ENCODE peak calls at places on chromosomes 12 and 14, in eight cellular contexts. A, Q, Z, U, Y, F, X and B are unnamed samples. For H3K4me1, the result is how much of the 10 kb centered on the place peaks cover.

GRCh38 chr12:41661141-41661540 is 473.0 kb downstream of the PDZRN4 start:
- DNase-seq in A (no peak), Q (no peak), Z (no peak), U (no peak), Y (peak), F (no peak), X (no peak), B (no peak)

GRCh38 chr12:75446857-75447256 is 33.7 kb upstream of the GLIPR1 start:
- DNase-seq in A (no peak), Q (no peak), Z (no peak), U (no peak), Y (no peak), F (no peak), X (no peak), B (no peak)

GRCh38 chr12:85865905-85866304 is 8.2 kb upstream of the NTS start:
- DNase-seq in A (no peak), Q (no peak), Z (peak), U (no peak), Y (peak), F (no peak), X (no peak), B (peak)

GRCh38 chr12:4307593-4308333 is 13.2 kb upstream of the TIGAR start:
- DNase-seq in A (peak), Q (peak), Z (peak), U (peak), Y (peak), F (peak), X (no peak), B (peak)

GRCh38 chr12:115201928-115202327 is 518.0 kb upstream of the TBX3 start:
- DNase-seq in A (no peak), Q (no peak), Z (no peak), U (no peak), Y (no peak), F (no peak), X (no peak), B (no peak)

GRCh38 chr12:47361389-47362031 is 281.8 kb upstream of the AMIGO2 start:
- DNase-seq in A (peak), Q (no peak), Z (no peak), U (peak), Y (peak), F (no peak), X (peak), B (no peak)

GRCh38 chr12:64534672-64535199 is 75.6 kb upstream of the RASSF3 start:
- DNase-seq in A (no peak), Q (no peak), Z (no peak), U (no peak), Y (no peak), F (no peak), X (no peak), B (no peak)

GRCh38 chr12:16526693-16527092 is 79.3 kb downstream of the LMO3 start:
- DNase-seq in A (no peak), Q (no peak), Z (peak), U (no peak), Y (peak), F (no peak), X (no peak), B (no peak)

GRCh38 chr14:104664588-104664987 is 24.8 kb upstream of the INF2 start:
- DNase-seq in A (no peak), Q (no peak), Z (no peak), U (no peak), Y (no peak), F (no peak), X (no peak), B (no peak)

GRCh38 chr14:102527255-102528232 is 18.0 kb upstream of the ANKRD9 start:
- DNase-seq in A (peak), Q (no peak), Z (no peak), U (no peak), Y (no peak), F (no peak), X (no peak), B (no peak)

GRCh38 chr12:16385779-16386646 is 38.6 kb downstream of the MGST1 start:
- DNase-seq in A (peak), Q (peak), Z (peak), U (no peak), Y (peak), F (peak), X (no peak), B (peak)

GRCh38 chr12:25995906-25996305 is 37.4 kb downstream of the RASSF8 start:
- DNase-seq in A (no peak), Q (no peak), Z (peak), U (no peak), Y (no peak), F (no peak), X (no peak), B (no peak)

GRCh38 chr12:25996677-25997076 is 38.2 kb downstream of the RASSF8 start:
- DNase-seq in A (no peak), Q (no peak), Z (no peak), U (no peak), Y (no peak), F (no peak), X (no peak), B (no peak)

GRCh38 chr12:25994252-25994651 is 35.8 kb downstream of the RASSF8 start:
- DNase-seq in A (no peak), Q (no peak), Z (peak), U (no peak), Y (no peak), F (no peak), X (no peak), B (no peak)

GRCh38 chr12:25997401-25997973 is 39.0 kb downstream of the RASSF8 start:
- DNase-seq in A (no peak), Q (no peak), Z (peak), U (no peak), Y (peak), F (peak), X (no peak), B (peak)

DNA sequence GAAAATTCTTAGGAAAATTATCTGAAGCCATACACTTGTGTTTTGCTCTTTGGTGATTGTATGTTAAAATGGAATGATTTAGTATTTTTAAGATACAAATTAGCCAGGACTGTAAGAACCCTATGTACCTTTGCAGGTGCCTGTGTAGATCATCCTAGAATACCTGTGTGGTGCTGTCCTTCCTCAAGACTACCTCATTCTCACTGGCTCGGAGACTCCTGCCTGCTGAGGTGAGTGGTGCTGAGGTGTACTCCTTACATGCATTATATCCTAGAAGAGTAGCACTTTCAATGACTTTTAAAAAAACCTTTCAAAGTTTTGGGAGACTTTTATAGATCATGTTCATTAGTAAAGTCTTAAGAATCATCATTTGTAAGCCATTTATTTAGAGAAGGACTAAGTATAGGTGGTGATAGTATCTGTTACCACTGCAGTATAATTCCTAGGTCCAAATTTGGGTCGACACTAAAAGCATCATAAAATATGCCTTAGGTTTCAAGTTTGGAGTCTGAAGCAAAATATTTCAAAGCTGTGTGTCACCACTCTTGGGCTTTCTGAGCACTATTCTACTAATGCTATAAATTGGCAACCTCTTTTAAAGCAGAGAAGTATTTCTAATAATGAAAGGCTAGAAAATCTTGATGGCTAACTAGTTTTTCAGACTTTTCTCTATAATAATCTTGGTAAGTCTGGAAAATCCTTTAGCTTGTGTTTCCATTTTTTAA is 36.6 kb downstream of the RASSF8 start:
- DNase-seq in A (no peak), Q (no peak), Z (no peak), U (no peak), Y (peak), F (peak), X (no peak), B (no peak)
- H3K4me1 ChIP-seq in A (under half), Q (half or more), Z (under half), U (under half), Y (under half), F (under half), X (under half), B (half or more)

DNA sequence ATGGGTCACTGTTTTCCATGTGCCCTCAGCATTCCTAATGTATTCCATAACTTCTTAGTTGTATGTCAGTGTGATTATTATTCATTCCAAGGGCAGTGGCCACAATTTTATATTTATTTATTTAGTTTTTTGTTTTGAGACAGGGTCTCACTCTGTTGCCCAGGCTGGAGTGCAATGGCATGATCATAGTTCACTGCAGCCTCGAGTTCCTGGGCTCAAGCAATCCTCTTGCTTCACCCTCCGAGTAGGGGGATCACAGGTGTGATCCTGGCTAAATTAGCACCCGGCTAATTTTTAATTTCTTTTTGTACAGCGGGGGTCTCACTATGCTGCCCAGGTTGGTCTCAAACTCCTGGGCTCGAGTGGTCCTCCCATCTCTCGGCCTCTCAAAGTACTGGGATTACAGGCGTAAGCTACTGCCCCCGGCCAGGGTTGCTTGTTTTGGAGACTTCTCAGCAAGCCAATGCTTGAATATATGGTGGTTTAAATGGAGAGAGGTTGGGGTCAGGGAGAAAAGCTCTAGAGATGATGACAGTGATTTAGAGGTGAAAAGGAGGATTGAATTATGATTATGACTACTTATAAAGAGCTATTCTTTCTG is 7.6 kb downstream of the GPRC5A start:
- DNase-seq in A (no peak), Q (no peak), Z (no peak), U (no peak), Y (no peak), F (no peak), X (no peak), B (no peak)
- H3K4me1 ChIP-seq in A (under half), Q (under half), Z (under half), U (under half), Y (under half), F (under half), X (under half), B (under half)

GRCh38 chr14:95442016-95442632 is 74.3 kb downstream of the SYNE3 start:
- DNase-seq in A (no peak), Q (no peak), Z (no peak), U (no peak), Y (no peak), F (no peak), X (no peak), B (no peak)

GRCh38 chr14:95439881-95440280 is 76.6 kb downstream of the SYNE3 start:
- DNase-seq in A (no peak), Q (no peak), Z (no peak), U (no peak), Y (no peak), F (no peak), X (no peak), B (no peak)

GRCh38 chr14:95442633-95443021 is 73.8 kb downstream of the SYNE3 start:
- DNase-seq in A (peak), Q (peak), Z (peak), U (peak), Y (peak), F (peak), X (peak), B (peak)

GRCh38 chr14:95440951-95441350 is 75.5 kb downstream of the SYNE3 start:
- DNase-seq in A (no peak), Q (no peak), Z (no peak), U (no peak), Y (peak), F (no peak), X (no peak), B (no peak)

DNA sequence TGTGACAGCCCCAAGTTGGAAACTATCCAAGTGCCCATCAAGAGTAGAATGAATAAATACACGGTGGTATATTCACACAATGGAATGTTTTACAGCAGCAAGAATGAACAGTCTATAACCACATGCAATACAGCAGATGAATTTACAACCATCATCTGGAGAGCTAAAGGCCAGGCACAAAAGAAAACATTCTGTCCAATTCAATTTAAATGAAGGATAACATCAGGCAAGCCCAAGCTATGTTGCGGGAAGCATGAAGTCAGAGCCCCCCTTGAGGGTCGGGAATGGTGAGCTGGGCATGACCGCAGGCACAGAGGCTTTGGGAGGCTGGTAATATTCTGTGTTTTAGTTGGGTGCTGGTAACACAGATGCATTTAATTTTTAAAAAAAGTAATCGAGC is 76.0 kb downstream of the SYNE3 start:
- DNase-seq in A (no peak), Q (no peak), Z (no peak), U (no peak), Y (no peak), F (no peak), X (no peak), B (no peak)
- H3K4me1 ChIP-seq in A (under half), Q (under half), Z (under half), U (under half), Y (under half), F (under half), X (under half), B (under half)

DNA sequence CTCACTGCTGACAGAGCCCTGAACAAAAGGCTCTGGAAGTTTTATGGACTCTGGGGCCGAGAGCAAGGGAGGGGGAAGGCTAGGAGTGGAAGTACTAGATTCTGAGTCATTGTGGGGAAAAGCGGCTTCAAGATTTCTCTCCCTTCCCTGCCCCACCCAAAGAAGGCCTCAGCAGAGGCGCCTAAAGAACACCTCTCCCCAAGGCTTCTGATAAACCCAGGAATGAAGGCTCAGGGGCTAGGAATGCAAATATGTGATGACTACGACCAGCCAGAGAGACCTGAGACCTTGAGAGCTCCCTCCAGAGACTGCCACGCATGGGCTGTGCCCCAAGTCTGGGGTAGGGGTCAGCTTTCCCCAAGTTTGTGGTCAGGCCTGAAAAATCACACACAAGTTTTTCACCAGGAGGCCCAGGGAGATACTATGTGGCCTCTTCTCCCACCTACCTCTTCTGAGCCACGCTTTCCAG is 130.7 kb upstream of the HIF1A start:
- DNase-seq in A (no peak), Q (no peak), Z (peak), U (no peak), Y (peak), F (peak), X (no peak), B (no peak)
- H3K4me1 ChIP-seq in A (under half), Q (under half), Z (half or more), U (under half), Y (under half), F (under half), X (under half), B (under half)

DNA sequence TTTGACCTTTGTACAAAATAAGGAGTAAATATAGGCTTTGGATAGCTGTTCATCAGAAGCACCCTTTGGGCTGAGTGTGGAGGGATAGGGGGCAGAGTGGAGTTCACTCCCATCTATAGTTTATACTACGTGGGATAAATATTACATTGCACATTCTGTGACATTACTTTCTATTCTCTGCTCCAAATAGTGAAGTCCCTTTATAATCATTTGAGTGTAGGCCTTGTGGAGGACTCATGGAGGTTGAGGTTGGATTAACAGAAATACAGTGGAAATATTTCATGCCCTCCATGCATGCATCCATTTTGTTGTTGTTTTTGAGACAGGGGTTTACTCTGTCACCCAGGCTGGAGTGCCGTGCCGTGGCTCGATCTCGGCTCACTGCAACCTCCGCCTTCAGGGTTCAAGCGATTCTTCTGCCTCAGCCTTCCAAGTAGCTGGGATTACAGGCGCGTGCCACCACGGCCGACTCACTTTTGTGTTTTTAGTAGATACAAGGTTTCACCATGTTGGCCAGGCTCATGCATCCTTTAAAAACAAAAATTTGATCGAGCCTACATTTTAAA is 1.4 kb downstream of the CHPT1 start:
- DNase-seq in A (no peak), Q (no peak), Z (peak), U (no peak), Y (peak), F (no peak), X (no peak), B (no peak)
- H3K4me1 ChIP-seq in A (under half), Q (half or more), Z (under half), U (under half), Y (under half), F (under half), X (under half), B (under half)

GRCh38 chr12:14558377-14559051 is 9.2 kb downstream of the PLBD1 start:
- DNase-seq in A (peak), Q (no peak), Z (no peak), U (no peak), Y (no peak), F (no peak), X (no peak), B (no peak)
- H3K4me1 ChIP-seq in A (under half), Q (under half), Z (under half), U (under half), Y (under half), F (under half), X (under half), B (under half)

DNA sequence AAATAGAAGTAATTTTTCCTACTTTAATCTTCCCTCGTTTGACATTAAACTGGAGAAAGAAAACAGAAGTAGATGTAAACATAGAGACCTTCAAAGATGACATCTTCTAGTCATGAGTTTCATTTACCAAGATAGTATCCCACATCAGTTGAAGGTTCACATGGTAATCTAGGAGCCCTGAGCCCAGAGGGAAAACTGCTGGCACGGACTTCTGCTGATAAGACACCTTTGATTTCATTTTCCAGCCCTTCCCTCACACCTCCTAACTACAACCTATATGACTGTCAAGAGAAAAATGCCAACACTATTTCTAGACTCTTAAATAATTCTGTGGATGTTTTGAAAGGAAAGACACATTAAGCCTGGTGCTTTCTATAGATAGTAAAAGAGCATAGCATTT is 46.0 kb upstream of the CCDC175 start:
- DNase-seq in A (no peak), Q (no peak), Z (no peak), U (no peak), Y (no peak), F (no peak), X (no peak), B (no peak)
- H3K4me1 ChIP-seq in A (under half), Q (under half), Z (under half), U (under half), Y (under half), F (under half), X (under half), B (under half)